ENCODE peak calls at places on chromosome 3, in four cellular contexts. B, L, P and U are unnamed samples.
A peak's percentile ranks its signal among the peaks of the same experiment; 100 is the strongest.

GRCh38 chr3:162391301-162391700 is 894.7 kb downstream of the OTOL1 start:
- DNase-seq in B (no peak), L (no peak), P (no peak), U (no peak)

GRCh38 chr3:9349321-9350117 is 13.3 kb upstream of the THUMPD3 start:
- DNase-seq in B (peak; percentile 16), L (no peak), P (no peak), U (peak; percentile 91)

GRCh38 chr3:112321867-112322652 is 10.9 kb upstream of the CD200 start:
- DNase-seq in B (peak; percentile 11), L (no peak), P (peak; percentile 29), U (no peak)

GRCh38 chr3:160999268-160999667 is 105.9 kb downstream of the B3GALNT1 start:
- DNase-seq in B (no peak), L (no peak), P (no peak), U (no peak)

GRCh38 chr3:183488343-183488742 is 59.9 kb upstream of the MCF2L2 start:
- DNase-seq in B (no peak), L (no peak), P (no peak), U (no peak)

GRCh38 chr3:52843116-52843865 is 8.5 kb upstream of the MUSTN1 start:
- DNase-seq in B (no peak), L (no peak), P (no peak), U (no peak)

GRCh38 chr3:192331749-192332385 is 395.5 kb downstream of the FGF12 start:
- DNase-seq in B (no peak), L (no peak), P (no peak), U (no peak)

GRCh38 chr3:173945081-173945652 is 547.6 kb downstream of the NLGN1 start:
- DNase-seq in B (no peak), L (no peak), P (no peak), U (no peak)

GRCh38 chr3:67526246-67526645 is 128.2 kb downstream of the SUCLG2 start:
- DNase-seq in B (no peak), L (no peak), P (no peak), U (no peak)

GRCh38 chr3:134666466-134666865 is 15.6 kb upstream of the KY start:
- DNase-seq in B (no peak), L (no peak), P (no peak), U (no peak)

GRCh38 chr3:140829796-140830195 is 111.8 kb upstream of the SLC25A36 start:
- DNase-seq in B (no peak), L (no peak), P (no peak), U (no peak)

GRCh38 chr3:189908646-189909045 is 212.1 kb downstream of the P3H2 start:
- DNase-seq in B (no peak), L (no peak), P (no peak), U (no peak)

GRCh38 chr3:99373088-99373875 is 265.1 kb upstream of the COL8A1 start:
- DNase-seq in B (no peak), L (no peak), P (no peak), U (no peak)

GRCh38 chr3:189630667-189631372 is 369 bp upstream of the TP63 start:
- DNase-seq in B (no peak), L (no peak), P (no peak), U (peak; percentile 8)

GRCh38 chr3:196712514-196713413 is 587 bp downstream of the PIGX start:
- DNase-seq in B (peak; percentile 14), L (no peak), P (no peak), U (no peak)

GRCh38 chr3:30282052-30282708 is 324.2 kb upstream of the TGFBR2 start:
- DNase-seq in B (peak; percentile 35), L (peak; percentile 91), P (no peak), U (no peak)

GRCh38 chr3:102195198-102195948 is 239.4 kb upstream of the ZPLD1 start:
- DNase-seq in B (no peak), L (no peak), P (no peak), U (no peak)

GRCh38 chr3:126118591-126118990 is 34.7 kb upstream of the SLC41A3 start:
- DNase-seq in B (no peak), L (no peak), P (no peak), U (no peak)

GRCh38 chr3:100682056-100682853 is 27.0 kb upstream of the TFG start:
- DNase-seq in B (no peak), L (no peak), P (peak; percentile 9), U (no peak)

GRCh38 chr3:9690451-9691450 is 12.9 kb upstream of the CPNE9 start:
- DNase-seq in B (no peak), L (no peak), P (peak; percentile 34), U (no peak)

GRCh38 chr3:9448643-9449042 is 51.2 kb downstream of the SETD5 start:
- DNase-seq in B (no peak), L (no peak), P (no peak), U (no peak)

GRCh38 chr3:106115557-106115956 is 246.7 kb upstream of the CBLB start:
- DNase-seq in B (no peak), L (no peak), P (no peak), U (peak; percentile 15)

GRCh38 chr3:135238201-135238600 is 443.1 kb downstream of the EPHB1 start:
- DNase-seq in B (no peak), L (no peak), P (peak; percentile 20), U (no peak)

GRCh38 chr3:88180398-88180999 is 30.7 kb downstream of the C3orf38 start:
- DNase-seq in B (no peak), L (peak; percentile 10), P (peak; percentile 7), U (peak; percentile 16)

GRCh38 chr3:79011821-79012529 is 755.8 kb downstream of the ROBO1 start:
- DNase-seq in B (no peak), L (no peak), P (no peak), U (no peak)

GRCh38 chr3:17759901-17760300 is 17.5 kb upstream of the TBC1D5 start:
- DNase-seq in B (no peak), L (no peak), P (no peak), U (no peak)
- TF ChIP-seq JUND in B (no peak), L (no peak), P (no peak), U (no peak)

DNA sequence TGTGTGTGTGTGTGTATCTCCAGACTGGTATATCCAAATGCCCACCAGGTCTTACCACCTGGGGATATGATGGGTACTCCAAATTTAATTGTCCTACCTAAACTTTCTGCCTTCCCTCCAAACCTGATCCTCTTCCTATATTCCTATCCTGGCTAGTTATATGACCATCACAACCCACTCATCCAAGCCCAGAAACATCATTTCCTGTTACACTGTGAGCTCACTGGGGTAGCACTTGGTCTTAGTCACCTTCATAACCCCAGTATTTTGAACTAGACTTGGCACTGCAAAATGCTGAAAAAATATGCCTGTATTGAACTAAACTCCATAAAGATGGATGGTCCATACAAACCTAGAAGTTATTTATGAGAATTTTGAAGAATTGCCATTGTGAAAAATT is 178.8 kb upstream of the EIF1B start:
- DNase-seq in B (no peak), L (no peak), P (no peak), U (no peak)
- TF ChIP-seq JUND in B (no peak), L (no peak), P (no peak), U (no peak)

GRCh38 chr3:133038731-133039398 is 674 bp downstream of the TMEM108 start:
- DNase-seq in B (no peak), L (no peak), P (peak; percentile 62), U (peak; percentile 60)

GRCh38 chr3:133040696-133041523 is 2.7 kb downstream of the TMEM108 start:
- DNase-seq in B (peak; percentile 58), L (peak; percentile 51), P (peak; percentile 78), U (peak; percentile 92)

GRCh38 chr3:133038089-133038730 is at the start of gene TMEM108:
- DNase-seq in B (no peak), L (no peak), P (peak; percentile 95), U (no peak)

GRCh38 chr3:133041524-133041829 is 3.3 kb downstream of the TMEM108 start:
- DNase-seq in B (no peak), L (no peak), P (no peak), U (no peak)

DNA sequence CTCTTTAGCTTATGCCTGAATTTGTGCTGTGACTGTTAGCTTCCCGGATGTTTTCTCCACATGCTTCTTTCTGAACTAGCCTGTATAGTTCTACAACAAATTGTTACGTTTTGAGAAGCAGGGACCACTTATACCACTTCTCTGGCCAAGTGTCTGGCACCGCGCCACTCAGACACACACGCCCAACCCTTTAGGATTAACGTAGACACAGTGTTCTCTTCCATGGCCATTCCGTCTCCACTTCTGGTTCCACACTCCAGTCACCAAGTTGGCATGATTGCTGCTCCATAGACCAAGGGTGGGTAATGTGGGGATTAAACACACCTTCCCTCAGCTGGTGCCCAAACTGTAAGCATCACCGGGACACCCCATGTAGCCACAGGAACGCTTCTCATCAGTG is 751 bp upstream of the TMEM108 start:
- DNase-seq in B (no peak), L (no peak), P (no peak), U (no peak)
- TF ChIP-seq JUND in B (no peak), L (no peak), P (no peak), U (no peak)

GRCh38 chr3:39289107-39289506 is 9.3 kb upstream of the CX3CR1 start:
- DNase-seq in B (no peak), L (no peak), P (no peak), U (no peak)

GRCh38 chr3:39294446-39295183 is 14.8 kb upstream of the CX3CR1 start:
- DNase-seq in B (no peak), L (no peak), P (no peak), U (no peak)

GRCh38 chr3:39292961-39293360 is 13.1 kb upstream of the CX3CR1 start:
- DNase-seq in B (no peak), L (no peak), P (no peak), U (no peak)

GRCh38 chr3:39290255-39290654 is 10.4 kb upstream of the CX3CR1 start:
- DNase-seq in B (no peak), L (no peak), P (no peak), U (no peak)

DNA sequence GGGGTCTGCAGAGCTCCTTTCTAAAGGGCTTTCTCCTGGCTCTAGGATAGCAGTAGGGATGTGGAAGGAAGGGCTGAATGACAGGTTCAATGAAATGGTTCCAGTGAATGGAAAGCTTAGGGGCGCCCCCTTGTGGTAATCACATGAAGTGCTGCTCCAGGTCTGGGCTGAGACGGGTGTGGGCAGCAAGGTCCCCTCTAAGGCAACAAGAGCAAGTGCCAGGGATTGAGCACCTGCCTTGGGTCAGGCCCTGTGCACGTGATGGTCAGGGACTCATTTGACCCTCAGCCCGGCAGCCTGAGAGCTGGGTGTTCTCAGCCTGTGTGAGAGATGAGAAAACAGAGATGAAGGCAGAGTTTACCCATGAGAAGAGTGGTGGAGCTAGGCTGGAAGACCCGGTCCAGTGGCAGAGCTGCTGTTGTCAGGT is 12.1 kb upstream of the CX3CR1 start:
- DNase-seq in B (peak; percentile 50), L (peak; percentile 44), P (peak; percentile 76), U (peak; percentile 70)
- TF ChIP-seq JUND in B (no peak), L (no peak), P (no peak), U (no peak)